ENCODE peak calls at places on chromosome 13, in eight cellular contexts. J, M, D, R, O, G, Z and A are unnamed samples.

GRCh38 chr13:83883061-83883523 is 818 bp upstream of the SLITRK1 start:
- DNase-seq in J (no peak), M (no peak), D (no peak), R (no peak), O (no peak), G (no peak), Z (no peak), A (peak; percentile 1)

GRCh38 chr13:77507931-77508776 is 27.4 kb upstream of the SCEL start:
- DNase-seq in J (peak; percentile 92), M (no peak), D (no peak), R (no peak), O (peak; percentile 94), G (peak; percentile 57), Z (no peak), A (peak; percentile 80)

GRCh38 chr13:64847767-64848166 is 2382.4 kb downstream of the PCDH9 start:
- DNase-seq in J (no peak), M (no peak), D (no peak), R (no peak), O (no peak), G (no peak), Z (no peak), A (no peak)

GRCh38 chr13:40780822-40781401 is 8.5 kb upstream of the SLC25A15 start:
- DNase-seq in J (no peak), M (no peak), D (no peak), R (no peak), O (peak; percentile 63), G (peak; percentile 6), Z (no peak), A (peak; percentile 38)

GRCh38 chr13:73902296-73902695 is 231.9 kb downstream of the KLF12 start:
- DNase-seq in J (no peak), M (no peak), D (no peak), R (no peak), O (no peak), G (no peak), Z (no peak), A (no peak)

GRCh38 chr13:94906605-94907004 is 194.3 kb upstream of the SOX21 start:
- DNase-seq in J (no peak), M (no peak), D (no peak), R (no peak), O (no peak), G (no peak), Z (no peak), A (no peak)

GRCh38 chr13:82749551-82749950 is 1132.7 kb downstream of the SLITRK1 start:
- DNase-seq in J (no peak), M (no peak), D (no peak), R (no peak), O (peak; percentile 36), G (no peak), Z (no peak), A (no peak)

GRCh38 chr13:20673711-20674110 is 29.8 kb upstream of the IL17D start:
- DNase-seq in J (no peak), M (no peak), D (no peak), R (no peak), O (no peak), G (no peak), Z (no peak), A (peak; percentile 53)

GRCh38 chr13:84980571-84980970 is 818.6 kb downstream of the SLITRK6 start:
- DNase-seq in J (no peak), M (no peak), D (no peak), R (no peak), O (no peak), G (no peak), Z (no peak), A (no peak)

GRCh38 chr13:39601636-39602035 is 1.4 kb downstream of the LHFPL6 start:
- DNase-seq in J (no peak), M (no peak), D (no peak), R (no peak), O (no peak), G (no peak), Z (no peak), A (no peak)

GRCh38 chr13:97583884-97584497 is 150.0 kb downstream of the RAP2A start:
- DNase-seq in J (no peak), M (no peak), D (peak; percentile 9), R (no peak), O (no peak), G (no peak), Z (no peak), A (no peak)

GRCh38 chr13:112210401-112210800 is 143.5 kb downstream of the SOX1 start:
- DNase-seq in J (no peak), M (no peak), D (no peak), R (no peak), O (no peak), G (no peak), Z (no peak), A (no peak)

GRCh38 chr13:43006893-43007631 is 15.0 kb upstream of the EPSTI1 start:
- DNase-seq in J (peak; percentile 42), M (no peak), D (no peak), R (no peak), O (peak; percentile 77), G (peak; percentile 46), Z (no peak), A (peak; percentile 79)

GRCh38 chr13:22061806-22062391 is 391.0 kb downstream of the FGF9 start:
- DNase-seq in J (no peak), M (no peak), D (no peak), R (no peak), O (no peak), G (no peak), Z (peak; percentile 13), A (no peak)

GRCh38 chr13:30898070-30898469 is 8.0 kb upstream of the MEDAG start:
- DNase-seq in J (no peak), M (no peak), D (no peak), R (no peak), O (no peak), G (no peak), Z (no peak), A (peak; percentile 25)

GRCh38 chr13:36778083-36778671 is 40.8 kb upstream of the RFXAP start:
- DNase-seq in J (peak; percentile 27), M (no peak), D (peak; percentile 55), R (no peak), O (peak; percentile 71), G (peak; percentile 22), Z (no peak), A (peak; percentile 86)

GRCh38 chr13:40087021-40088002 is 431.9 kb downstream of the COG6 start:
- DNase-seq in J (peak; percentile 43), M (no peak), D (peak; percentile 32), R (no peak), O (no peak), G (no peak), Z (no peak), A (peak; percentile 20)

GRCh38 chr13:67554746-67555452 is 324.8 kb upstream of the PCDH9 start:
- DNase-seq in J (no peak), M (no peak), D (no peak), R (no peak), O (peak; percentile 71), G (no peak), Z (no peak), A (no peak)

GRCh38 chr13:82506805-82507404 is 1375.4 kb downstream of the SLITRK1 start:
- DNase-seq in J (no peak), M (no peak), D (no peak), R (no peak), O (no peak), G (no peak), Z (no peak), A (no peak)

GRCh38 chr13:78398743-78399410 is 204.5 kb downstream of the POU4F1 start:
- DNase-seq in J (no peak), M (no peak), D (no peak), R (no peak), O (no peak), G (no peak), Z (peak; percentile 5), A (no peak)

GRCh38 chr13:103063376-103063775 is 2.8 kb downstream of the SLC10A2 start:
- DNase-seq in J (no peak), M (no peak), D (no peak), R (no peak), O (no peak), G (no peak), Z (no peak), A (no peak)